ENCODE peak calls at places on chromosomes 5 and 9, in eight cellular contexts. D, N, X, E, W, L, M and B are unnamed samples.

GRCh38 chr5:179418972-179419371 is 73.7 kb upstream of the ADAMTS2 start:
- DNase-seq in D (no peak), N (no peak), X (no peak), E (no peak), W (no peak), L (no peak), M (no peak), B (peak)

GRCh38 chr9:98580956-98581355 is 127.8 kb downstream of the GABBR2 start:
- DNase-seq in D (no peak), N (no peak), X (no peak), E (no peak), W (no peak), L (no peak), M (no peak), B (no peak)

GRCh38 chr9:14441976-14442651 is 128.2 kb upstream of the NFIB start:
- DNase-seq in D (no peak), N (peak), X (no peak), E (no peak), W (no peak), L (no peak), M (no peak), B (no peak)

GRCh38 chr9:91256235-91256634 is 105.5 kb downstream of the AUH start:
- DNase-seq in D (no peak), N (no peak), X (no peak), E (no peak), W (no peak), L (no peak), M (no peak), B (no peak)

GRCh38 chr5:175707751-175708375 is 50.0 kb downstream of the HRH2 start:
- DNase-seq in D (no peak), N (no peak), X (no peak), E (no peak), W (no peak), L (no peak), M (no peak), B (peak)

GRCh38 chr9:123722378-123722777 is 207.5 kb downstream of the DENND1A start:
- DNase-seq in D (no peak), N (no peak), X (no peak), E (no peak), W (no peak), L (no peak), M (peak), B (no peak)

GRCh38 chr9:38309324-38310195 is 82.9 kb upstream of the ALDH1B1 start:
- DNase-seq in D (no peak), N (no peak), X (no peak), E (no peak), W (no peak), L (peak), M (no peak), B (no peak)

GRCh38 chr5:117262607-117263131 is 688.0 kb upstream of the SEMA6A start:
- DNase-seq in D (no peak), N (peak), X (no peak), E (no peak), W (no peak), L (no peak), M (no peak), B (no peak)

GRCh38 chr5:153511632-153512031 is 21.2 kb downstream of the GRIA1 start:
- DNase-seq in D (no peak), N (no peak), X (no peak), E (no peak), W (no peak), L (no peak), M (no peak), B (no peak)

GRCh38 chr5:176629853-176630680 is at the start of the genes EIF4E1B and SNCB:
- DNase-seq in D (no peak), N (peak), X (no peak), E (no peak), W (peak), L (peak), M (no peak), B (no peak)

GRCh38 chr5:6899215-6899614 is 186.0 kb downstream of the TENT4A start:
- DNase-seq in D (no peak), N (no peak), X (peak), E (no peak), W (no peak), L (no peak), M (no peak), B (no peak)

GRCh38 chr9:21434202-21435014 is 5.8 kb upstream of the IFNA1 start:
- DNase-seq in D (no peak), N (peak), X (peak), E (no peak), W (no peak), L (peak), M (peak), B (no peak)

GRCh38 chr9:27377147-27377807 is 80.3 kb upstream of the EQTN start:
- DNase-seq in D (peak), N (no peak), X (no peak), E (no peak), W (no peak), L (no peak), M (no peak), B (no peak)

GRCh38 chr5:69049151-69049550 is 44.7 kb upstream of the SLC30A5 start:
- DNase-seq in D (no peak), N (no peak), X (no peak), E (no peak), W (no peak), L (no peak), M (no peak), B (no peak)

GRCh38 chr9:68998344-68998743 is 15.6 kb downstream of the PRKACG start:
- DNase-seq in D (no peak), N (no peak), X (no peak), E (no peak), W (no peak), L (no peak), M (no peak), B (no peak)

GRCh38 chr5:137496919-137497318 is 2.2 kb downstream of the SPOCK1 start:
- DNase-seq in D (no peak), N (no peak), X (no peak), E (no peak), W (no peak), L (no peak), M (no peak), B (no peak)

GRCh38 chr5:137498736-137499505 is at the start of gene SPOCK1:
- DNase-seq in D (no peak), N (peak), X (peak), E (peak), W (peak), L (peak), M (peak), B (no peak)

GRCh38 chr5:137498301-137498735 is 808 bp downstream of the SPOCK1 start:
- DNase-seq in D (no peak), N (peak), X (no peak), E (no peak), W (no peak), L (peak), M (no peak), B (no peak)

GRCh38 chr5:137500616-137501225 is 1.6 kb upstream of the SPOCK1 start:
- DNase-seq in D (no peak), N (no peak), X (no peak), E (no peak), W (no peak), L (no peak), M (no peak), B (no peak)

GRCh38 chr5:137497396-137498290 is 1.5 kb downstream of the SPOCK1 start:
- DNase-seq in D (no peak), N (no peak), X (no peak), E (no peak), W (no peak), L (peak), M (no peak), B (no peak)
- TF ChIP-seq CTCF in D (no peak), N (no peak), X (no peak), E (peak), W (no peak), L (no peak), M (no peak), B (peak)

DNA sequence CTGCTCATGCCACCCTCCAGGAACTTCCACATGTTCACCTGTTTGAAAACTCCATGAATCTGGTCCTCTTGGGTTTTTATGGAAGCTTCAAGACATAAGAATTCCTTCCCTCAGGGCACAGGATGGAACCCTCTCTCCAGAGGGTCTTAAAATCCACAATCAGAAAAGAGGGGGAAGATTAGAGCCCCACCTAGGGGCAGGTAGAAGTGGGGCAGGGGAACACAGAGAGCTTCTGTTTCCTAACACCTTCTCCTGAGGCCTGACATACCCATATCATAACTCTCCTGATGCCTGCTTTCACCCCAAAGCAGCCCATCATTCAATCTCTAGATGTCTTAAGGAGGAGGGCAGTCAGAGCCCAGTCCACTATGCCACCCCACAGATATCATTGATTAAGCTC is 1087.7 kb upstream of the ARRDC3 start:
- DNase-seq in D (no peak), N (no peak), X (no peak), E (no peak), W (no peak), L (no peak), M (no peak), B (no peak)
- TF ChIP-seq CTCF in D (no peak), N (no peak), X (no peak), E (no peak), W (no peak), L (peak), M (no peak), B (no peak)

DNA sequence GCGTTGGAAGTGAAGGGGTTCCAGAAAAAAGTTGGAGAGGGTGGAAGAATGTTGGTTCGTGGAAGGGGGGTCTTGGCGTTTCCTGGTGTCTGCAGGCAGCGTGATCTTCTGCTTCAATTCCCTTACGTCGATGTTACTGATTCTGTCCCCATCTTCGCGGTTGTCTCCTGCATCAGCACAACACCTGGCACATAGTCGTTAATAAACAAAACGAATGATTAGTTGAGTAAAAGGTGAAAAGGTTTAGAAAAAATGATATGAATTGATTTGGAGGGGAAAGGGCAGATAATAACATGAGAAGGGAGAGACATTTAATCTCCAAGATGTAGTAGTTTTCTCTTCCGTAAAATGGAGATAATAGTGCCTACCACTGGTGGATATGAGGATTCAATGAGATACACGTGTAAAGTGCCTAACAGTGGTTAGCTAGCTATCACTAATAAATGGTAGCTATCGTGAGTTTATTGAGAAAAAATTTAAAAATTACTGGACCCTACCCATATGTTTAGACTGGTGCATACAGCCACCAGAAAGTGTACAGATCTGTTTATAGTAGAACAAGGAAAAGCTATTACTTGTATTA is 556 bp downstream of the MTREX start:
- DNase-seq in D (peak), N (peak), X (peak), E (no peak), W (no peak), L (no peak), M (no peak), B (no peak)
- TF ChIP-seq CTCF in D (no peak), N (peak), X (no peak), E (no peak), W (no peak), L (no peak), M (no peak), B (peak)

GRCh38 chr5:59198365-59198764 is 615.5 kb downstream of the RAB3C start:
- DNase-seq in D (peak), N (no peak), X (no peak), E (no peak), W (no peak), L (no peak), M (no peak), B (no peak)
- TF ChIP-seq CTCF in D (no peak), N (no peak), X (no peak), E (no peak), W (no peak), L (no peak), M (no peak), B (no peak)

GRCh38 chr5:76209297-76209696 is 126.1 kb downstream of the SV2C start:
- DNase-seq in D (no peak), N (no peak), X (no peak), E (no peak), W (no peak), L (no peak), M (no peak), B (no peak)
- TF ChIP-seq CTCF in D (no peak), N (no peak), X (no peak), E (no peak), W (no peak), L (peak), M (no peak), B (peak)